ENCODE peak calls at places on chromosomes 16 and 17, in nine cellular contexts. K is activated T-cell treated with anti-CD3 and anti-CD28 coated beads, Interleukin-2, amount 50 U/mL, for 1 hour; R is T-helper 2 cell; T is tibial nerve; L is neuronal stem cell; Y is epithelial cell of esophagus; Z is small intestine; Q is stimulated activated CD4-positive, alpha-beta T cell treated with anti-CD3 and anti-CD28 coated beads, Interleukin-2, amount 100 ng/mL, for 48 hours; I is NCI-H1436. D is an unnamed sample.

GRCh38 chr17:32449963-32450362 is 5.7 kb downstream of the PSMD11 start:
- DNase-seq in Z (no peak), Q (no peak), L (no peak), I (no peak), T (no peak), Y (no peak), R (no peak), K (no peak), D (no peak)

GRCh38 chr16:86044241-86044671 is 145.3 kb downstream of the IRF8 start:
- DNase-seq in L (peak), Z (no peak), R (no peak), Y (no peak), T (no peak), I (no peak), K (peak), Q (peak), D (no peak)

GRCh38 chr17:2171725-2172446 is 117.0 kb downstream of the HIC1 start:
- DNase-seq in I (no peak), Q (no peak), Y (peak), T (peak), K (no peak), L (no peak), Z (peak), R (no peak), D (no peak)

GRCh38 chr16:10578474-10579316 is 1.7 kb downstream of the EMP2 start:
- DNase-seq in Y (peak), K (no peak), T (no peak), R (no peak), Q (no peak), I (no peak), L (no peak), Z (peak), D (no peak)

GRCh38 chr17:17119533-17119932 is 77.3 kb downstream of the MPRIP start:
- DNase-seq in T (no peak), Q (peak), L (no peak), Y (peak), K (peak), I (no peak), Z (peak), R (no peak), D (peak)

GRCh38 chr16:17019366-17019765 is 451.4 kb downstream of the XYLT1 start:
- DNase-seq in K (no peak), Q (no peak), I (no peak), L (no peak), Y (no peak), Z (no peak), T (no peak), R (no peak), D (no peak)

GRCh38 chr17:3894927-3895343 is 2.1 kb upstream of the CAMKK1 start:
- DNase-seq in R (no peak), T (no peak), Q (no peak), L (no peak), Y (peak), I (no peak), Z (peak), K (no peak), D (no peak)

GRCh38 chr17:67615011-67615561 is 102.7 kb upstream of the NOL11 start:
- DNase-seq in Z (no peak), L (no peak), T (no peak), R (no peak), K (no peak), I (no peak), Q (no peak), Y (peak), D (no peak)

GRCh38 chr16:81574168-81574567 is 129.6 kb downstream of the CMIP start:
- DNase-seq in Y (no peak), L (no peak), Z (no peak), R (no peak), Q (no peak), I (no peak), T (no peak), K (no peak), D (peak)

GRCh38 chr16:13414154-13414553 is 505.8 kb upstream of the ERCC4 start:
- DNase-seq in Z (no peak), T (no peak), L (no peak), I (no peak), R (no peak), K (no peak), Q (no peak), Y (no peak), D (no peak)

GRCh38 chr17:42667088-42667951 is 8.2 kb downstream of the TUBG2 start:
- DNase-seq in Y (peak), R (no peak), I (no peak), Q (no peak), Z (peak), L (no peak), K (no peak), T (no peak), D (no peak)

GRCh38 chr16:69402448-69402847 is 16.6 kb upstream of the TERF2 start:
- DNase-seq in T (no peak), L (no peak), Z (no peak), Y (no peak), K (no peak), Q (no peak), R (no peak), I (no peak), D (no peak)

GRCh38 chr16:2952679-2953078 is 11.4 kb upstream of the KREMEN2 start:
- DNase-seq in T (no peak), Z (no peak), R (no peak), Y (peak), I (peak), K (no peak), Q (no peak), L (no peak), D (peak)

GRCh38 chr17:41733348-41734138 is 900 bp downstream of the HAP1 start:
- DNase-seq in K (no peak), R (no peak), Q (no peak), L (no peak), T (no peak), Y (no peak), Z (no peak), I (no peak), D (no peak)

GRCh38 chr17:57312242-57312641 is 55.9 kb downstream of the MSI2 start:
- DNase-seq in K (no peak), Q (no peak), Y (no peak), Z (no peak), T (no peak), L (no peak), R (no peak), I (no peak), D (no peak)

GRCh38 chr16:30092373-30093010 is 768 bp upstream of the TBX6 start:
- DNase-seq in Q (peak), K (peak), T (peak), L (peak), R (peak), Z (peak), I (peak), Y (peak), D (no peak)

GRCh38 chr17:69945698-69946185 is 129.3 kb upstream of the KCNJ16 start:
- DNase-seq in R (no peak), L (no peak), T (no peak), Z (no peak), Y (no peak), Q (no peak), I (no peak), K (no peak), D (no peak)

GRCh38 chr17:7122386-7122785 is 7.8 kb upstream of the ASGR2 start:
- DNase-seq in Z (no peak), I (no peak), Q (no peak), L (no peak), Y (no peak), K (no peak), R (no peak), T (no peak), D (no peak)

GRCh38 chr16:24986512-24987303 is 28.5 kb downstream of the ARHGAP17 start:
- DNase-seq in R (no peak), K (no peak), L (no peak), I (no peak), Q (no peak), Z (no peak), T (peak), Y (peak), D (no peak)

GRCh38 chr16:88468289-88469129 is 15.4 kb downstream of the ZFPM1 start:
- DNase-seq in R (no peak), Z (peak), Q (peak), Y (peak), I (no peak), L (peak), T (no peak), K (no peak), D (no peak)

GRCh38 chr17:3792481-3792880 is 8.5 kb downstream of the ITGAE start:
- DNase-seq in Y (no peak), Z (no peak), T (no peak), L (no peak), I (no peak), K (no peak), R (no peak), Q (no peak), D (peak)

GRCh38 chr17:12365805-12366204 is 299.9 kb upstream of the MYOCD start:
- DNase-seq in Q (no peak), R (no peak), L (no peak), Z (no peak), T (no peak), K (no peak), I (no peak), Y (no peak), D (no peak)

GRCh38 chr16:86639354-86639753 is 61.0 kb downstream of the FOXL1 start:
- DNase-seq in L (no peak), K (no peak), Z (no peak), T (no peak), Q (no peak), I (no peak), R (no peak), Y (no peak), D (no peak)

GRCh38 chr16:31477220-31478216 is 5.4 kb upstream of the SLC5A2 start:
- DNase-seq in Y (no peak), R (no peak), Z (peak), I (no peak), L (no peak), T (no peak), K (peak), Q (no peak), D (peak)

GRCh38 chr17:50426814-50427787 is 1.1 kb downstream of the ACSF2 start:
- DNase-seq in L (no peak), Z (peak), Q (peak), I (no peak), Y (peak), R (no peak), T (no peak), K (peak), D (no peak)

GRCh38 chr16:88538366-88539060 is 31.7 kb upstream of the ZC3H18 start:
- DNase-seq in Y (no peak), I (no peak), L (no peak), Z (no peak), K (no peak), Q (no peak), T (no peak), R (no peak), D (no peak)

D was measured in posterior cingulate gyrus.